ENCODE peak calls at places on chromosomes 13 and 19, in four cellular contexts. A is psoas muscle, B is choroid plexus epithelial cell, U is dorsolateral prefrontal cortex. S is an unnamed sample.

GRCh38 chr19:58558066-58558622 is at the start of gene UBE2M:
- DNase-seq in A (peak), B (peak), U (no peak), S (no peak)

GRCh38 chr13:71320452-71320851 is 546.6 kb downstream of the DACH1 start:
- DNase-seq in A (no peak), B (peak), U (no peak), S (no peak)

GRCh38 chr19:33418461-33418860 is 45.0 kb downstream of the CEBPG start:
- DNase-seq in A (no peak), B (no peak), U (no peak), S (no peak)

GRCh38 chr13:29878101-29878500 is 27.7 kb upstream of the UBL3 start:
- DNase-seq in A (no peak), B (peak), U (no peak), S (no peak)

GRCh38 chr19:2887391-2887914 is 13.3 kb upstream of the ZNF57 start:
- DNase-seq in A (no peak), B (peak), U (no peak), S (no peak)

GRCh38 chr13:48731957-48732569 is 78.3 kb downstream of the CYSLTR2 start:
- DNase-seq in A (peak), B (peak), U (no peak), S (peak)

GRCh38 chr19:45442927-45443461 is 19.3 kb upstream of the ERCC1 start:
- DNase-seq in A (peak), B (peak), U (no peak), S (no peak)

GRCh38 chr13:79387853-79388252 is 18.2 kb downstream of the RBM26 start:
- DNase-seq in A (no peak), B (no peak), U (no peak), S (no peak)

GRCh38 chr19:13103961-13104847 is 1.5 kb upstream of the LYL1 start:
- DNase-seq in A (peak), B (no peak), U (peak), S (no peak)

GRCh38 chr13:39965309-39965708 is 309.8 kb downstream of the COG6 start:
- DNase-seq in A (no peak), B (no peak), U (no peak), S (no peak)

GRCh38 chr19:29495971-29496441 is 29.8 kb upstream of the VSTM2B start:
- DNase-seq in A (no peak), B (no peak), U (peak), S (no peak)

GRCh38 chr19:14090509-14091085 is at the start of gene SAMD1:
- DNase-seq in A (peak), B (peak), U (peak), S (peak)

GRCh38 chr19:11505504-11506100 is at the start of gene ZNF653:
- DNase-seq in A (peak), B (peak), U (peak), S (peak)

GRCh38 chr13:63433546-63434150 is 2018.0 kb upstream of the PCDH20 start:
- DNase-seq in A (no peak), B (peak), U (no peak), S (no peak)

GRCh38 chr13:35760678-35761308 is 284.3 kb upstream of the MAB21L1 start:
- DNase-seq in A (no peak), B (no peak), U (no peak), S (no peak)

GRCh38 chr19:50377051-50377441 is 789 bp downstream of the NR1H2 start:
- DNase-seq in A (peak), B (peak), U (no peak), S (no peak)

GRCh38 chr13:20395061-20395916 is 130.4 kb downstream of the CRYL1 start:
- DNase-seq in A (no peak), B (no peak), U (no peak), S (no peak)

GRCh38 chr19:29771708-29772415 is 39.9 kb upstream of the CCNE1 start:
- DNase-seq in A (peak), B (peak), U (no peak), S (peak)

GRCh38 chr13:67932991-67933390 is 702.9 kb upstream of the PCDH9 start:
- DNase-seq in A (no peak), B (no peak), U (no peak), S (no peak)

GRCh38 chr19:23996549-23996948 is 81.9 kb downstream of the ZNF726 start:
- DNase-seq in A (no peak), B (peak), U (no peak), S (no peak)
- TF ChIP-seq CTCF in A (no peak), B (peak), U (no peak), S (peak)

DNA sequence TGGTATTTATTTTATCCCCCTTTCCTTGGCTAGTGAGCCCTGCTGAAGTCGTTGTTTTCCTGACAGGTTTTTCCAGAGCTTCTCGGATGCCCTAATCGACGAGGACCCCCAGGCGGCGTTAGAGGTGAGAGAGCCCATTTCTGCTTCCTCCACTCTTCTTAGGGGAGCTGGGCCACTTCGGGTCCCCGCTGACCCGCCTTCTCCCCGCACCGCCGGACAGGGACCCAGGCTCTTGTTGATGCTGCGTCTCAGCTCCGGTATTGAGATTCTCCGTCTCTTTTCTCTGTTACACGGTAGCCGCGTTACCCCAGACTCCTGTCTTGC is 306 bp downstream of the SUGT1 start:
- DNase-seq in A (no peak), B (no peak), U (no peak), S (no peak)
- TF ChIP-seq CTCF in A (no peak), B (no peak), U (no peak), S (no peak)

GRCh38 chr19:10419646-10420443 is 493 bp upstream of the PDE4A start:
- DNase-seq in A (no peak), B (peak), U (peak), S (no peak)

GRCh38 chr19:10422846-10423245 is 2.5 kb downstream of the PDE4A start:
- DNase-seq in A (no peak), B (no peak), U (no peak), S (no peak)

GRCh38 chr19:10421981-10422461 is 1.7 kb downstream of the PDE4A start:
- DNase-seq in A (no peak), B (no peak), U (no peak), S (no peak)

GRCh38 chr19:10420444-10421239 is at the start of gene PDE4A:
- DNase-seq in A (no peak), B (peak), U (no peak), S (no peak)

DNA sequence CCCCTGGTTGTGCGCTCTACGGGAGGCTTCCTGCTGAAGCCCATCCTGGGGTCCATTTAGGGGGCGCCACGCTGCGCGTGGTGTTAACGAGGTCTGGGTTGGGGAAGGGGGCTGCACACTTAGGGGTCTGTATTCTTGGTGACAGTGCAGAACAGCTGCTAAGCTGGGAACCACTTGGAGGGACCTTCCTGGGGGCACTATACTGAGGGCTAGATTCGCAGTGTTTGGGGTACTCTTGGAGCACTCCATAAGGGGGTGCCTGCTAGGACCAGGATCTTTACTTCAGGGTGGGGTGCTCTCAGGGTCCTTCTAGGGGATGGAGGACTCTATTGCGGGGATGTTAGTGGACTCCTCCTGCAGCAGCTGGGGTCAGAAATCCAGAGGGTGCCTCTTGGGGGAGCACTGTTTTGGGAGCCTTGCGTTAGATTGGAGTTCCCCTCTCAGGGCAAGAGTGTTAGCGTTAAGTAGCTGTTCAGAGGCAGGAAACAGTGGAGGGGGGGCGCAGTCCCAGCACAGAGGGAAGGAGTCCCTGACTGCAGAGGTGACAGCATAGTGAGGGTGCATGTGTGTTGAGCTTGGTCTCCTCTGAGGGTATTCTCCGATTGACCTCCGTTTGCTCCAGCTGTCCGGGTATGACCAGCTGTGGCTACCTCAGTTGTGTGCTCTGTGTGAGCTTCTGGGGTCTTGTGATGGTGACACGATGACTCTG is 1.1 kb downstream of the PDE4A start:
- DNase-seq in A (no peak), B (no peak), U (no peak), S (no peak)
- TF ChIP-seq CTCF in A (no peak), B (no peak), U (no peak), S (no peak)

GRCh38 chr13:73681779-73682178 is 452.4 kb downstream of the KLF12 start:
- DNase-seq in A (no peak), B (no peak), U (no peak), S (no peak)

GRCh38 chr13:73687087-73687486 is 447.1 kb downstream of the KLF12 start:
- DNase-seq in A (no peak), B (no peak), U (no peak), S (no peak)

GRCh38 chr13:73683746-73684145 is 450.5 kb downstream of the KLF12 start:
- DNase-seq in A (no peak), B (no peak), U (no peak), S (no peak)

GRCh38 chr13:73684286-73684685 is 449.9 kb downstream of the KLF12 start:
- DNase-seq in A (no peak), B (no peak), U (no peak), S (no peak)

DNA sequence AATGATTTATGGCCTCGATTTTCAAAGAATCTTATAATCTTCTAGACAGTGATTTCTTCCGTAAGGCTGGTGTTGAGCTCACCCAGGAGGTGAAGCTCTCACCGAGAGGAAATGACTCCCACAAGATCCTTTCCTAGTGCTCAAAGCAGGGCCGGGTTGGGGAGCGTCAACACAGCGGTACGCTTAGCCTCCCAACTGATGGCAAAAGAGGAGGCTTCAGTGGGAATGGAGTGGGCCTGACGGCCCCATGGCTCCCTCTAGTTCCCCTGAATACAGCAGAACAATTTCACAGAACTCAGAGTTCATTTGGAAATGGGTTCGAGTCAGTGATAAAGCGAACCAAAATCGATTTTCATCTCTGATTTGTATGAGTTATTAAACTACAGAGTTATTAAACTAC is 449.5 kb downstream of the KLF12 start:
- DNase-seq in A (no peak), B (no peak), U (no peak), S (no peak)
- TF ChIP-seq CTCF in A (no peak), B (no peak), U (no peak), S (no peak)

GRCh38 chr13:102487330-102487729 is 85.5 kb upstream of the FGF14 start:
- DNase-seq in A (no peak), B (peak), U (peak), S (no peak)

DNA sequence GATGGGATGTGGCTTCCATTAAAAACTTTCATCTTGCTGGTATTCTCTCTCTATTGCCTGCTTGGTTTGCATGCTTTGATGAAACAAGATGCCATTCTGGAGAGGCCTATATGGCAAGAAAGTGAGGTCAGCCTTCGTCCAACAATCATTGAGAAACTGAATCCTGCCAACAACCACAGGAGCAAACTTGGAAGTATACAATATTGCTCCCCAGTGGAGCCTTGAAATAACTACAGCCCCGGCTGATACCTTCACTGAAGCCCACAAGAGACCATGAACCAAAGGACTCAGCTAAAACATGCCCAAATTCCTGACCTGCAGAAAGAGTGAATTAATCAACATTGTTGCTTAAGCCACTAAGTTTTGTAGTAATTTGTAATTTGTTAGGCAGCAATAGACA is 82.5 kb upstream of the FGF14 start:
- DNase-seq in A (no peak), B (peak), U (no peak), S (no peak)
- TF ChIP-seq CTCF in A (no peak), B (peak), U (no peak), S (no peak)

GRCh38 chr19:43124360-43124759 is 41.9 kb upstream of the PSG2 start:
- DNase-seq in A (no peak), B (no peak), U (no peak), S (no peak)
- TF ChIP-seq CTCF in A (no peak), B (peak), U (no peak), S (no peak)

DNA sequence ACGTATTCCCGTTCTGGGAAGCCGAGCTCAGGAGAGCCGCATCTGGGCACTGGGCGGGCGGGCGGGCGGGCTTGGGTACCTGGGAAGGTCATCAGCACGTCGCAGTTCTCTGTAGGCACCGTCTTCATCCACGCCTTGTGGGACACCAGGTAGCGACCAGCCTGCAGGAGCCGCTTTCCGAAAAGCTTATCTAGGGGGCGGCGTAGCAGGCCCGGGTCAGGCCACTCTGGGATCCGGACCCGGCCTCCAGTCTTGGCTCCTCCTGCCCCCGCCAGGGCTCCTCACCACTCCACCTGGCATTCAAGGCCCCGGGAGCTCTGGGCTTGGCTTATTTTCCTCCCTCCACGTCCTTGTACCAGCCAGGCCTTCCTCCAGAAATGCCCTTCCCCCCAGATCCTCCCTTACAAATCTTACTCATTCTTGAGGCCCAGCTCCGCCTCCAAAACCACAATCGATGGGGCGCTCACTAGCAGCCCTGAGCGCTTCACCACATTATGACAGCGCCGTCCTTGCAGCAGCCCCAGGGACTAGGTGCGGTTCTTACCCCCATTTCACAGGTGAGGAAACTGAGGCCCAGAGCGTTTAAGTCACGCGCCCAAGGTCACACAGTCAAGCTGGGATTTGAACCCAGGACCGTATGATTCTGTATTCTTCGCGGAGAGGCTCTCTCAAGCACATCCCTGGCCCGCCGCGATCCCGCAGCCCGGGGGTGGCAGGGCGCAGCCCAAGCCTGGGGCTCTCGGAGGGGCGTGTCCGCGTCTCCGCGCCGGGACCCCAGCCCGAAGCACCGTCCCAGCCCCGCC is 843 bp downstream of the ANO8 start:
- DNase-seq in A (no peak), B (peak), U (no peak), S (no peak)
- TF ChIP-seq CTCF in A (no peak), B (no peak), U (no peak), S (no peak)

GRCh38 chr19:15444505-15445226 is 5.1 kb downstream of the WIZ start:
- DNase-seq in A (no peak), B (no peak), U (no peak), S (no peak)
- TF ChIP-seq CTCF in A (no peak), B (no peak), U (no peak), S (no peak)

DNA sequence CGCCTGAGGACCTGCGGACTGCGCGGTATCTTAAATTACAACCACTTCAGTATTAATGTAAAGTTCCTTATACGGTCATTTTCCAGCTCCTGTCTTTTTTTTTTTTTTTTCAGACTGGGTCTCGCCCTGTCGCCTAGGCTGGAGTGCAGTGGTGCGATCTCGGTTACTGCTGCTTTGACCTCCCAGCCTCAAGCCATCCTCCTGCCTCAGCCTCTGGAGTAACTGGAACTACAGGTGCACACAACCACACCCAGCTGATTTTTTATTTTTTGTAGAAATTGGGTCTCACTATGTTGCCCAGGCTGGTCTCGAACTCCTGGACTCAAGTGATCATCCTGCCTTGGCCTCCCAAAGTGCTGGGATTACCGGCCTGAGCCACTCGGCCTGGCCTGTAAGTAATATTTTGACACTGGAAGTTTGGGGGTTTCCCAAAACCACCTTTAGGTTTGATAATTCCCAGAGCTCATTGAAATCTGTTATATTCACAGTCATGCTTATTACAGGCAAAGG is 406 bp upstream of the EID2B start:
- DNase-seq in A (no peak), B (no peak), U (no peak), S (no peak)
- TF ChIP-seq CTCF in A (no peak), B (no peak), U (no peak), S (no peak)

S was measured in progenitor cell of endocrine pancreas.